ENCODE peak calls at places on chromosomes 1 and 21, in eight cellular contexts. T, P, N, M, I, W, H and R are unnamed samples.

GRCh38 chr1:228405200-228405978 is 1.2 kb downstream of the TRIM11 start:
- DNase-seq in T (peak; percentile 23), P (no peak), N (no peak), M (no peak), I (no peak), W (no peak), H (no peak), R (no peak)

GRCh38 chr1:205263580-205264190 is 35.9 kb downstream of the TMCC2 start:
- DNase-seq in T (no peak), P (no peak), N (no peak), M (no peak), I (no peak), W (no peak), H (no peak), R (no peak)

GRCh38 chr1:208562021-208562950 is 318.1 kb upstream of the PLXNA2 start:
- DNase-seq in T (no peak), P (no peak), N (no peak), M (no peak), I (no peak), W (no peak), H (no peak), R (no peak)

GRCh38 chr1:31750858-31751638 is 13.1 kb downstream of the ADGRB2 start:
- DNase-seq in T (peak; percentile 57), P (no peak), N (no peak), M (no peak), I (no peak), W (no peak), H (no peak), R (no peak)

GRCh38 chr1:87226341-87226760 is 102.3 kb upstream of the LMO4 start:
- DNase-seq in T (no peak), P (peak; percentile 60), N (peak; percentile 66), M (peak; percentile 69), I (peak; percentile 32), W (peak; percentile 68), H (peak; percentile 64), R (peak; percentile 77)

GRCh38 chr1:31831397-31832378 is 15.9 kb upstream of the SPOCD1 start:
- DNase-seq in T (no peak), P (no peak), N (no peak), M (no peak), I (no peak), W (no peak), H (no peak), R (no peak)

GRCh38 chr1:163366555-163366954 is 44.8 kb downstream of the NUF2 start:
- DNase-seq in T (no peak), P (no peak), N (no peak), M (no peak), I (no peak), W (no peak), H (no peak), R (no peak)

GRCh38 chr1:15714438-15715136 is 21.5 kb upstream of the SLC25A34 start:
- DNase-seq in T (no peak), P (no peak), N (no peak), M (peak; percentile 42), I (peak; percentile 72), W (no peak), H (peak; percentile 55), R (peak; percentile 74)

GRCh38 chr1:68796888-68797287 is 300.0 kb upstream of the DEPDC1 start:
- DNase-seq in T (no peak), P (no peak), N (no peak), M (no peak), I (no peak), W (no peak), H (no peak), R (no peak)

GRCh38 chr1:162919043-162919442 is 58.1 kb upstream of the CCDC190 start:
- DNase-seq in T (no peak), P (no peak), N (no peak), M (no peak), I (no peak), W (no peak), H (no peak), R (no peak)

GRCh38 chr1:32239335-32239734 is 7.7 kb upstream of the FAM167B start:
- DNase-seq in T (no peak), P (no peak), N (no peak), M (no peak), I (no peak), W (no peak), H (peak; percentile 21), R (no peak)

GRCh38 chr1:61310538-61310937 is 228.2 kb downstream of the NFIA start:
- DNase-seq in T (no peak), P (no peak), N (no peak), M (no peak), I (no peak), W (no peak), H (no peak), R (no peak)

GRCh38 chr21:17585875-17586450 is 26.7 kb downstream of the BTG3 start:
- DNase-seq in T (peak; percentile 72), P (no peak), N (no peak), M (no peak), I (peak; percentile 53), W (no peak), H (no peak), R (no peak)

GRCh38 chr1:143666851-143667250 is 304.9 kb downstream of the FAM72C start:
- DNase-seq in T (no peak), P (no peak), N (no peak), M (no peak), I (no peak), W (no peak), H (no peak), R (no peak)
- H3K9me3 ChIP-seq in T (no peaks in the 10 kb centered on the region), P (peaks cover 28% of the 10 kb centered on the region), N (peaks cover 4% of the 10 kb centered on the region), M (no peaks in the 10 kb centered on the region), I (no peaks in the 10 kb centered on the region), W (peaks cover 12% of the 10 kb centered on the region), H (no peaks in the 10 kb centered on the region), R (peaks cover 10% of the 10 kb centered on the region)

GRCh38 chr21:45111703-45112102 is 37.3 kb downstream of the ADARB1 start:
- DNase-seq in T (no peak), P (no peak), N (no peak), M (no peak), I (no peak), W (no peak), H (no peak), R (no peak)
- H3K4me1 ChIP-seq in T (peaks cover 58% of the 10 kb centered on the region), P (peaks cover 86% of the 10 kb centered on the region), N (peaks cover 74% of the 10 kb centered on the region), M (peaks cover 6% of the 10 kb centered on the region), I (peaks cover 42% of the 10 kb centered on the region), W (no peaks in the 10 kb centered on the region), H (peaks cover 3% of the 10 kb centered on the region), R (peaks cover 64% of the 10 kb centered on the region)

GRCh38 chr1:152565535-152566215 is 905 bp downstream of the LCE3E start:
- DNase-seq in T (no peak), P (no peak), N (no peak), M (no peak), I (no peak), W (no peak), H (no peak), R (no peak)

GRCh38 chr1:152566681-152567080 is at the start of gene LCE3E:
- DNase-seq in T (no peak), P (no peak), N (no peak), M (no peak), I (no peak), W (no peak), H (no peak), R (no peak)

GRCh38 chr1:152565115-152565514 is 1.5 kb downstream of the LCE3E start:
- DNase-seq in T (no peak), P (no peak), N (no peak), M (no peak), I (no peak), W (no peak), H (no peak), R (no peak)
- H3K9me3 ChIP-seq in T (no peaks in the 10 kb centered on the region), P (peaks cover 37% of the 10 kb centered on the region), N (peaks cover 12% of the 10 kb centered on the region), M (no peaks in the 10 kb centered on the region), I (no peaks in the 10 kb centered on the region), W (peaks cover 3% of the 10 kb centered on the region), H (no peaks in the 10 kb centered on the region), R (no peaks in the 10 kb centered on the region)

GRCh38 chr1:230026572-230026971 is 40.5 kb upstream of the GALNT2 start:
- DNase-seq in T (no peak), P (no peak), N (no peak), M (no peak), I (no peak), W (no peak), H (no peak), R (no peak)

GRCh38 chr1:230029244-230029643 is 37.8 kb upstream of the GALNT2 start:
- DNase-seq in T (no peak), P (no peak), N (no peak), M (no peak), I (no peak), W (no peak), H (no peak), R (no peak)

GRCh38 chr1:230028602-230029223 is 38.3 kb upstream of the GALNT2 start:
- DNase-seq in T (no peak), P (no peak), N (no peak), M (no peak), I (no peak), W (no peak), H (no peak), R (no peak)

GRCh38 chr1:230025686-230026085 is 41.4 kb upstream of the GALNT2 start:
- DNase-seq in T (no peak), P (no peak), N (no peak), M (no peak), I (no peak), W (no peak), H (no peak), R (no peak)

GRCh38 chr1:230026139-230026538 is 40.9 kb upstream of the GALNT2 start:
- DNase-seq in T (no peak), P (no peak), N (no peak), M (no peak), I (no peak), W (no peak), H (no peak), R (no peak)
- H3K4me1 ChIP-seq in T (no peaks in the 10 kb centered on the region), P (no peaks in the 10 kb centered on the region), N (no peaks in the 10 kb centered on the region), M (no peaks in the 10 kb centered on the region), I (no peaks in the 10 kb centered on the region), W (no peaks in the 10 kb centered on the region), H (no peaks in the 10 kb centered on the region), R (no peaks in the 10 kb centered on the region)

GRCh38 chr1:220992705-220993052 is 113.4 kb downstream of the HLX start:
- DNase-seq in T (no peak), P (no peak), N (no peak), M (no peak), I (no peak), W (no peak), H (no peak), R (no peak)

GRCh38 chr1:220991959-220992704 is 112.9 kb downstream of the HLX start:
- DNase-seq in T (no peak), P (no peak), N (no peak), M (peak; percentile 57), I (no peak), W (no peak), H (peak; percentile 28), R (no peak)

GRCh38 chr1:220990417-220991337 is 111.4 kb downstream of the HLX start:
- DNase-seq in T (no peak), P (no peak), N (no peak), M (no peak), I (no peak), W (no peak), H (no peak), R (no peak)

GRCh38 chr1:220994671-220995070 is 115.4 kb downstream of the HLX start:
- DNase-seq in T (no peak), P (no peak), N (no peak), M (no peak), I (no peak), W (no peak), H (no peak), R (no peak)

DNA sequence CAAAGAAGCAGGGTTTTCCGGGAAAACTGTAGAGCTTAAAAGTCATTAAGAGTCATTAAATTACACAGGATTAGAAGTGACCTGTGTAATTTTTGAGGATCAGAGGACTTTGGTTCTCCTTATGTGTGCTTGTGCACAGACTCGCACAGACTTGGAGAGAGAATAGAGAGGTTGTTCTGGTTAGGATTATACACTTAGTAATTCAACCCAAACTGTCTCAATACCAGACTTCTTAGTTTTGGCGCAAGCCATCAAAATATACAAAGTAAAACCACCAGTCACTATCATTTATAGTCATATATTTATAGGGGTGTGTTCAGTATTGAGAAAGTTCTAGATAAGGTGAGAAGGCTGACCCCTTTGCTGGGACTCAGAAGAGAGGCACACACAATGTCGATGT is 112.3 kb downstream of the HLX start:
- DNase-seq in T (no peak), P (no peak), N (no peak), M (no peak), I (no peak), W (no peak), H (no peak), R (no peak)
- H3K9me3 ChIP-seq in T (no peaks in the 10 kb centered on the region), P (peaks cover 8% of the 10 kb centered on the region), N (no peaks in the 10 kb centered on the region), M (no peaks in the 10 kb centered on the region), I (no peaks in the 10 kb centered on the region), W (no peaks in the 10 kb centered on the region), H (no peaks in the 10 kb centered on the region), R (no peaks in the 10 kb centered on the region)